ENCODE peak calls at places on chromosome 9, in seven cellular contexts. One of them, this sample, is unnamed.

GRCh38 chr9:120904061-120904998 is 22.3 kb downstream of the TRAF1 start:
- DNase-seq in upper lobe of right lung: no peak
- DNase-seq in A549: no peak
- DNase-seq in hepatocyte: no peak
- DNase-seq in astrocyte: no peak
- DNase-seq in heart left ventricle: no peak
- DNase-seq in tibial artery: no peak
- DNase-seq in this sample: no peak

GRCh38 chr9:93965830-93966577 is 10.8 kb upstream of the BARX1 start:
- DNase-seq in upper lobe of right lung: no peak
- DNase-seq in A549: no peak
- DNase-seq in hepatocyte: no peak
- DNase-seq in astrocyte: no peak
- DNase-seq in heart left ventricle: no peak
- DNase-seq in tibial artery: no peak
- DNase-seq in this sample: peak; percentile 6

GRCh38 chr9:123044556-123044955 is 11.1 kb downstream of the GPR21 start:
- DNase-seq in upper lobe of right lung: no peak
- DNase-seq in A549: no peak
- DNase-seq in hepatocyte: no peak
- DNase-seq in astrocyte: peak; percentile 76
- DNase-seq in heart left ventricle: no peak
- DNase-seq in tibial artery: no peak
- DNase-seq in this sample: no peak

GRCh38 chr9:114225534-114226288 is 70.4 kb downstream of the COL27A1 start:
- DNase-seq in upper lobe of right lung: no peak
- DNase-seq in A549: no peak
- DNase-seq in hepatocyte: no peak
- DNase-seq in astrocyte: peak; percentile 76
- DNase-seq in heart left ventricle: no peak
- DNase-seq in tibial artery: no peak
- DNase-seq in this sample: no peak

GRCh38 chr9:79471577-79472543 is 99.9 kb upstream of the TLE4 start:
- DNase-seq in upper lobe of right lung: no peak
- DNase-seq in A549: no peak
- DNase-seq in hepatocyte: peak; percentile 53
- DNase-seq in astrocyte: no peak
- DNase-seq in heart left ventricle: peak; percentile 42
- DNase-seq in tibial artery: peak; percentile 90
- DNase-seq in this sample: no peak

GRCh38 chr9:71683598-71684235 is 84.6 kb downstream of the CEMIP2 start:
- DNase-seq in upper lobe of right lung: no peak
- DNase-seq in A549: no peak
- DNase-seq in hepatocyte: peak; percentile 28
- DNase-seq in astrocyte: peak; percentile 82
- DNase-seq in heart left ventricle: peak; percentile 18
- DNase-seq in tibial artery: no peak
- DNase-seq in this sample: no peak

GRCh38 chr9:112198646-112199045 is 23.5 kb upstream of the SUSD1 start:
- DNase-seq in upper lobe of right lung: no peak
- DNase-seq in A549: no peak
- DNase-seq in hepatocyte: peak; percentile 8
- DNase-seq in astrocyte: no peak
- DNase-seq in heart left ventricle: no peak
- DNase-seq in tibial artery: no peak
- DNase-seq in this sample: no peak

GRCh38 chr9:136249881-136250559 is 4.4 kb upstream of the QSOX2 start:
- DNase-seq in upper lobe of right lung: no peak
- DNase-seq in A549: no peak
- DNase-seq in hepatocyte: no peak
- DNase-seq in astrocyte: no peak
- DNase-seq in heart left ventricle: no peak
- DNase-seq in tibial artery: no peak
- DNase-seq in this sample: no peak

GRCh38 chr9:73869261-73869660 is 627.9 kb upstream of the RORB start:
- DNase-seq in upper lobe of right lung: no peak
- DNase-seq in A549: no peak
- DNase-seq in hepatocyte: peak; percentile 11
- DNase-seq in astrocyte: peak; percentile 82
- DNase-seq in heart left ventricle: no peak
- DNase-seq in tibial artery: no peak
- DNase-seq in this sample: peak; percentile 21

GRCh38 chr9:93112864-93113389 is 16.9 kb downstream of the CARD19 start:
- DNase-seq in upper lobe of right lung: peak; percentile 53
- DNase-seq in A549: no peak
- DNase-seq in hepatocyte: no peak
- DNase-seq in astrocyte: no peak
- DNase-seq in heart left ventricle: peak; percentile 5
- DNase-seq in tibial artery: peak; percentile 64
- DNase-seq in this sample: no peak

GRCh38 chr9:88052446-88052845 is 78.1 kb upstream of the CDK20 start:
- DNase-seq in upper lobe of right lung: no peak
- DNase-seq in A549: no peak
- DNase-seq in hepatocyte: no peak
- DNase-seq in astrocyte: peak; percentile 12
- DNase-seq in heart left ventricle: no peak
- DNase-seq in tibial artery: no peak
- DNase-seq in this sample: no peak

GRCh38 chr9:72871685-72872084 is 81.2 kb downstream of the ALDH1A1 start:
- DNase-seq in upper lobe of right lung: no peak
- DNase-seq in A549: no peak
- DNase-seq in hepatocyte: peak; percentile 17
- DNase-seq in astrocyte: no peak
- DNase-seq in heart left ventricle: no peak
- DNase-seq in tibial artery: no peak
- DNase-seq in this sample: no peak

GRCh38 chr9:129888809-129889460 is 53.7 kb downstream of the USP20 start:
- DNase-seq in upper lobe of right lung: no peak
- DNase-seq in A549: no peak
- DNase-seq in hepatocyte: no peak
- DNase-seq in astrocyte: no peak
- DNase-seq in heart left ventricle: no peak
- DNase-seq in tibial artery: no peak
- DNase-seq in this sample: peak; percentile 56

GRCh38 chr9:6584881-6585597 is 60.5 kb downstream of the GLDC start:
- DNase-seq in upper lobe of right lung: no peak
- DNase-seq in A549: peak; percentile 26
- DNase-seq in hepatocyte: peak; percentile 49
- DNase-seq in astrocyte: peak; percentile 20
- DNase-seq in heart left ventricle: no peak
- DNase-seq in tibial artery: no peak
- DNase-seq in this sample: no peak

GRCh38 chr9:133889498-133890301 is 102.4 kb downstream of the VAV2 start:
- DNase-seq in upper lobe of right lung: no peak
- DNase-seq in A549: peak; percentile 25
- DNase-seq in hepatocyte: no peak
- DNase-seq in astrocyte: peak; percentile 18
- DNase-seq in heart left ventricle: no peak
- DNase-seq in tibial artery: no peak
- DNase-seq in this sample: no peak

GRCh38 chr9:85521331-85522197 is 220.2 kb downstream of the AGTPBP1 start:
- DNase-seq in upper lobe of right lung: no peak
- DNase-seq in A549: no peak
- DNase-seq in hepatocyte: no peak
- DNase-seq in astrocyte: no peak
- DNase-seq in heart left ventricle: peak; percentile 39
- DNase-seq in tibial artery: no peak
- DNase-seq in this sample: no peak

GRCh38 chr9:77475641-77476473 is 172.3 kb downstream of the GNA14 start:
- DNase-seq in upper lobe of right lung: no peak
- DNase-seq in A549: no peak
- DNase-seq in hepatocyte: no peak
- DNase-seq in astrocyte: peak; percentile 78
- DNase-seq in heart left ventricle: peak; percentile 31
- DNase-seq in tibial artery: no peak
- DNase-seq in this sample: no peak

GRCh38 chr9:28234133-28234898 is 661.0 kb upstream of the C9orf72 start:
- DNase-seq in upper lobe of right lung: no peak
- DNase-seq in A549: no peak
- DNase-seq in hepatocyte: no peak
- DNase-seq in astrocyte: no peak
- DNase-seq in heart left ventricle: no peak
- DNase-seq in tibial artery: no peak
- DNase-seq in this sample: no peak

GRCh38 chr9:123322771-123323481 is 33.1 kb upstream of the CRB2 start:
- DNase-seq in upper lobe of right lung: no peak
- DNase-seq in A549: no peak
- DNase-seq in hepatocyte: no peak
- DNase-seq in astrocyte: no peak
- DNase-seq in heart left ventricle: no peak
- DNase-seq in tibial artery: no peak
- DNase-seq in this sample: peak; percentile 48

GRCh38 chr9:70145981-70146380 is 102.3 kb downstream of the MAMDC2 start:
- DNase-seq in upper lobe of right lung: no peak
- DNase-seq in A549: no peak
- DNase-seq in hepatocyte: no peak
- DNase-seq in astrocyte: no peak
- DNase-seq in heart left ventricle: no peak
- DNase-seq in tibial artery: no peak
- DNase-seq in this sample: no peak

GRCh38 chr9:91033802-91034201 is 232.2 kb downstream of the SYK start:
- DNase-seq in upper lobe of right lung: no peak
- DNase-seq in A549: no peak
- DNase-seq in hepatocyte: no peak
- DNase-seq in astrocyte: no peak
- DNase-seq in heart left ventricle: no peak
- DNase-seq in tibial artery: no peak
- DNase-seq in this sample: peak; percentile 45

GRCh38 chr9:33162721-33163311 is 4.3 kb downstream of the B4GALT1 start:
- DNase-seq in upper lobe of right lung: no peak
- DNase-seq in A549: peak; percentile 55
- DNase-seq in hepatocyte: peak; percentile 53
- DNase-seq in astrocyte: peak; percentile 54
- DNase-seq in heart left ventricle: no peak
- DNase-seq in tibial artery: peak; percentile 87
- DNase-seq in this sample: no peak

GRCh38 chr9:27539479-27540441 is 10.1 kb upstream of the MOB3B start:
- DNase-seq in upper lobe of right lung: no peak
- DNase-seq in A549: no peak
- DNase-seq in hepatocyte: peak; percentile 45
- DNase-seq in astrocyte: peak; percentile 42
- DNase-seq in heart left ventricle: no peak
- DNase-seq in tibial artery: peak; percentile 82
- DNase-seq in this sample: no peak

GRCh38 chr9:127923771-127924170 is 6.8 kb downstream of the PIP5KL1 start:
- DNase-seq in upper lobe of right lung: no peak
- DNase-seq in A549: no peak
- DNase-seq in hepatocyte: no peak
- DNase-seq in astrocyte: peak; percentile 94
- DNase-seq in heart left ventricle: no peak
- DNase-seq in tibial artery: no peak
- DNase-seq in this sample: no peak

GRCh38 chr9:134412298-134412711 is 86.0 kb downstream of the RXRA start:
- DNase-seq in upper lobe of right lung: no peak
- DNase-seq in A549: no peak
- DNase-seq in hepatocyte: peak; percentile 43
- DNase-seq in astrocyte: no peak
- DNase-seq in heart left ventricle: no peak
- DNase-seq in tibial artery: no peak
- DNase-seq in this sample: no peak

GRCh38 chr9:19473605-19474004 is 64.8 kb downstream of the ACER2 start:
- DNase-seq in upper lobe of right lung: no peak
- DNase-seq in A549: no peak
- DNase-seq in hepatocyte: no peak
- DNase-seq in astrocyte: no peak
- DNase-seq in heart left ventricle: no peak
- DNase-seq in tibial artery: no peak
- DNase-seq in this sample: no peak
- TF ChIP-seq CTCF in upper lobe of right lung: no peak
- TF ChIP-seq CTCF in A549: no peak
- TF ChIP-seq CTCF in hepatocyte: no peak
- TF ChIP-seq CTCF in astrocyte: no peak
- TF ChIP-seq CTCF in heart left ventricle: no peak
- TF ChIP-seq CTCF in tibial artery: no peak
- TF ChIP-seq CTCF in this sample: no peak

GRCh38 chr9:102507044-102507687 is 488.0 kb upstream of the CYLC2 start:
- DNase-seq in upper lobe of right lung: no peak
- DNase-seq in A549: no peak
- DNase-seq in hepatocyte: no peak
- DNase-seq in astrocyte: no peak
- DNase-seq in heart left ventricle: no peak
- DNase-seq in tibial artery: no peak
- DNase-seq in this sample: no peak

GRCh38 chr9:102506391-102506790 is 488.7 kb upstream of the CYLC2 start:
- DNase-seq in upper lobe of right lung: no peak
- DNase-seq in A549: no peak
- DNase-seq in hepatocyte: no peak
- DNase-seq in astrocyte: no peak
- DNase-seq in heart left ventricle: no peak
- DNase-seq in tibial artery: no peak
- DNase-seq in this sample: no peak
- TF ChIP-seq CTCF in upper lobe of right lung: no peak
- TF ChIP-seq CTCF in A549: no peak
- TF ChIP-seq CTCF in hepatocyte: no peak
- TF ChIP-seq CTCF in astrocyte: no peak
- TF ChIP-seq CTCF in heart left ventricle: no peak
- TF ChIP-seq CTCF in tibial artery: no peak
- TF ChIP-seq CTCF in this sample: no peak

GRCh38 chr9:105405514-105406131 is 42.2 kb upstream of the FSD1L start:
- DNase-seq in upper lobe of right lung: no peak
- DNase-seq in A549: no peak
- DNase-seq in hepatocyte: no peak
- DNase-seq in astrocyte: peak; percentile 61
- DNase-seq in heart left ventricle: no peak
- DNase-seq in tibial artery: no peak
- DNase-seq in this sample: peak; percentile 26

GRCh38 chr9:105399117-105399516 is 48.7 kb upstream of the FSD1L start:
- DNase-seq in upper lobe of right lung: no peak
- DNase-seq in A549: no peak
- DNase-seq in hepatocyte: no peak
- DNase-seq in astrocyte: no peak
- DNase-seq in heart left ventricle: no peak
- DNase-seq in tibial artery: no peak
- DNase-seq in this sample: no peak

GRCh38 chr9:105406369-105406768 is 41.5 kb upstream of the FSD1L start:
- DNase-seq in upper lobe of right lung: no peak
- DNase-seq in A549: no peak
- DNase-seq in hepatocyte: no peak
- DNase-seq in astrocyte: no peak
- DNase-seq in heart left ventricle: no peak
- DNase-seq in tibial artery: no peak
- DNase-seq in this sample: no peak

GRCh38 chr9:105403552-105404246 is 44.1 kb upstream of the FSD1L start:
- DNase-seq in upper lobe of right lung: no peak
- DNase-seq in A549: no peak
- DNase-seq in hepatocyte: no peak
- DNase-seq in astrocyte: no peak
- DNase-seq in heart left ventricle: no peak
- DNase-seq in tibial artery: no peak
- DNase-seq in this sample: no peak

GRCh38 chr9:105401651-105402050 is 46.2 kb upstream of the FSD1L start:
- DNase-seq in upper lobe of right lung: no peak
- DNase-seq in A549: no peak
- DNase-seq in hepatocyte: no peak
- DNase-seq in astrocyte: peak; percentile 24
- DNase-seq in heart left ventricle: no peak
- DNase-seq in tibial artery: no peak
- DNase-seq in this sample: no peak
- TF ChIP-seq CTCF in upper lobe of right lung: no peak
- TF ChIP-seq CTCF in A549: no peak
- TF ChIP-seq CTCF in hepatocyte: peak; percentile 34
- TF ChIP-seq CTCF in astrocyte: no peak
- TF ChIP-seq CTCF in heart left ventricle: peak; percentile 20
- TF ChIP-seq CTCF in tibial artery: no peak
- TF ChIP-seq CTCF in this sample: no peak

GRCh38 chr9:21413089-21414023 is 4.4 kb downstream of the IFNA8 start:
- DNase-seq in upper lobe of right lung: no peak
- DNase-seq in A549: no peak
- DNase-seq in hepatocyte: no peak
- DNase-seq in astrocyte: no peak
- DNase-seq in heart left ventricle: no peak
- DNase-seq in tibial artery: no peak
- DNase-seq in this sample: no peak
- TF ChIP-seq CTCF in upper lobe of right lung: peak; percentile 32
- TF ChIP-seq CTCF in A549: no peak
- TF ChIP-seq CTCF in hepatocyte: no peak
- TF ChIP-seq CTCF in astrocyte: no peak
- TF ChIP-seq CTCF in heart left ventricle: no peak
- TF ChIP-seq CTCF in tibial artery: no peak
- TF ChIP-seq CTCF in this sample: peak; percentile 44